ENCODE peak calls at places on chromosomes 11 and 22, in four cellular contexts. One of them, this sample, is unnamed.

GRCh38 chr11:64090811-64091516 is 55.2 kb downstream of the FLRT1 start:
- DNase-seq in HepG2: no peak
- DNase-seq in WTC11: peak; percentile 47
- DNase-seq in K562: peak; percentile 25
- DNase-seq in this sample: no peak

GRCh38 chr11:111422494-111423249 is 43.6 kb upstream of the POU2AF1 start:
- DNase-seq in HepG2: peak; percentile 82
- DNase-seq in WTC11: peak; percentile 87
- DNase-seq in K562: peak; percentile 59
- DNase-seq in this sample: peak; percentile 71

GRCh38 chr11:17846852-17847453 is 112.4 kb downstream of the KCNC1 start:
- DNase-seq in HepG2: no peak
- DNase-seq in WTC11: peak; percentile 14
- DNase-seq in K562: peak; percentile 35
- DNase-seq in this sample: peak; percentile 9

GRCh38 chr22:20422271-20422958 is 15.2 kb downstream of the SCARF2 start:
- DNase-seq in HepG2: no peak
- DNase-seq in WTC11: no peak
- DNase-seq in K562: no peak
- DNase-seq in this sample: no peak

GRCh38 chr11:134045799-134046635 is 22.9 kb upstream of the JAM3 start:
- DNase-seq in HepG2: no peak
- DNase-seq in WTC11: peak; percentile 59
- DNase-seq in K562: no peak
- DNase-seq in this sample: no peak

GRCh38 chr22:35399114-35399677 is 744 bp upstream of the MCM5 start:
- DNase-seq in HepG2: no peak
- DNase-seq in WTC11: no peak
- DNase-seq in K562: peak; percentile 57
- DNase-seq in this sample: peak; percentile 57

GRCh38 chr11:13955971-13956421 is 6.5 kb upstream of the SPON1 start:
- DNase-seq in HepG2: peak; percentile 58
- DNase-seq in WTC11: peak; percentile 52
- DNase-seq in K562: peak; percentile 77
- DNase-seq in this sample: peak; percentile 53

GRCh38 chr11:61298663-61299244 is 3.6 kb upstream of the VWCE start:
- DNase-seq in HepG2: peak; percentile 96
- DNase-seq in WTC11: no peak
- DNase-seq in K562: no peak
- DNase-seq in this sample: no peak

GRCh38 chr11:121661796-121662508 is 209.2 kb upstream of the SORL1-AS1 start:
- DNase-seq in HepG2: no peak
- DNase-seq in WTC11: no peak
- DNase-seq in K562: no peak
- DNase-seq in this sample: no peak

GRCh38 chr11:35313066-35313765 is 106.1 kb downstream of the SLC1A2 start:
- DNase-seq in HepG2: no peak
- DNase-seq in WTC11: no peak
- DNase-seq in K562: no peak
- DNase-seq in this sample: no peak

GRCh38 chr11:2477254-2477653 is 32.4 kb downstream of the KCNQ1 start:
- DNase-seq in HepG2: no peak
- DNase-seq in WTC11: no peak
- DNase-seq in K562: no peak
- DNase-seq in this sample: no peak

GRCh38 chr11:29009426-29009825 is 901.2 kb downstream of the METTL15 start:
- DNase-seq in HepG2: no peak
- DNase-seq in WTC11: no peak
- DNase-seq in K562: no peak
- DNase-seq in this sample: no peak

GRCh38 chr11:2510626-2511402 is 66.0 kb downstream of the KCNQ1 start:
- DNase-seq in HepG2: no peak
- DNase-seq in WTC11: peak; percentile 3
- DNase-seq in K562: no peak
- DNase-seq in this sample: no peak

GRCh38 chr11:1269957-1270356 is 39.5 kb downstream of the TOLLIP start:
- DNase-seq in HepG2: no peak
- DNase-seq in WTC11: no peak
- DNase-seq in K562: no peak
- DNase-seq in this sample: no peak

GRCh38 chr11:65637794-65638317 is at the start of gene SIPA1:
- DNase-seq in HepG2: peak; percentile 88
- DNase-seq in WTC11: peak; percentile 89
- DNase-seq in K562: peak; percentile 93
- DNase-seq in this sample: peak; percentile 94

GRCh38 chr11:95524328-95525036 is 265.1 kb downstream of the FAM76B start:
- DNase-seq in HepG2: no peak
- DNase-seq in WTC11: no peak
- DNase-seq in K562: no peak
- DNase-seq in this sample: no peak

GRCh38 chr11:28690746-28691145 is 582.6 kb downstream of the METTL15 start:
- DNase-seq in HepG2: no peak
- DNase-seq in WTC11: no peak
- DNase-seq in K562: no peak
- DNase-seq in this sample: no peak

GRCh38 chr11:69044111-69045013 is 4.4 kb upstream of the TPCN2 start:
- DNase-seq in HepG2: peak; percentile 68
- DNase-seq in WTC11: peak; percentile 76
- DNase-seq in K562: peak; percentile 33
- DNase-seq in this sample: peak; percentile 31

GRCh38 chr22:49942565-49943404 is 17.8 kb upstream of the PIM3 start:
- DNase-seq in HepG2: peak; percentile 92
- DNase-seq in WTC11: no peak
- DNase-seq in K562: no peak
- DNase-seq in this sample: no peak

GRCh38 chr11:108670381-108670930 is 5.6 kb downstream of the DDX10 start:
- DNase-seq in HepG2: no peak
- DNase-seq in WTC11: no peak
- DNase-seq in K562: no peak
- DNase-seq in this sample: no peak

GRCh38 chr11:63537293-63538101 is 889 bp downstream of the PLAAT4 start:
- DNase-seq in HepG2: no peak
- DNase-seq in WTC11: no peak
- DNase-seq in K562: no peak
- DNase-seq in this sample: no peak

GRCh38 chr22:20853236-20853660 is 5.4 kb downstream of the PI4KA start:
- DNase-seq in HepG2: no peak
- DNase-seq in WTC11: no peak
- DNase-seq in K562: peak; percentile 68
- DNase-seq in this sample: no peak

GRCh38 chr11:64207247-64208085 is 945 bp downstream of the FERMT3 start:
- DNase-seq in HepG2: no peak
- DNase-seq in WTC11: no peak
- DNase-seq in K562: peak; percentile 95
- DNase-seq in this sample: no peak

DNA sequence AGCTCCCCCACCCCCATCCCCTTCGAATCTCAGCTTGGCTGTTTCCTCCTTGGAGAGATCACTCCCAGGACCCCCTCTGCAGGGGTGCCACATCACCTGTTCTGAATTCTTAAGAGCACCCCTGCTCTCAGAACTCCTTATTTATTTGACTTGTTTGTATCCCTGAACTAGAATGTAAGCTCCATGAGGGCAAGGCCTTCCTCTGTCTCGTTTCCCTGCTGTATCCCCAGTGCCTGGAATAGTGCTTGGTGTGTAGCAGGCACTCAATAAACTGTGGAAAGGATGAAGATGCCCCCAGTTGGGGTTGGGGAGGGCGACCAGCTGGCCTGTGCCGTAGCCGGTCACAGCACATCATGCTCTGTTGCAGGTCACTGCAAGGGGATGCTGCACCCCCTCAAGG is 3.6 kb upstream of the MDK start:
- DNase-seq in HepG2: no peak
- DNase-seq in WTC11: no peak
- DNase-seq in K562: no peak
- DNase-seq in this sample: no peak
- TF ChIP-seq ELF4 in HepG2: no peak
- TF ChIP-seq ELF4 in WTC11: no peak
- TF ChIP-seq ELF4 in K562: no peak
- TF ChIP-seq ELF4 in this sample: no peak

GRCh38 chr11:120651396-120651795 is 139.8 kb downstream of the GRIK4 start:
- DNase-seq in HepG2: no peak
- DNase-seq in WTC11: no peak
- DNase-seq in K562: no peak
- DNase-seq in this sample: no peak

GRCh38 chr11:120649316-120649715 is 137.8 kb downstream of the GRIK4 start:
- DNase-seq in HepG2: no peak
- DNase-seq in WTC11: no peak
- DNase-seq in K562: no peak
- DNase-seq in this sample: no peak

GRCh38 chr11:120655589-120655988 is 144.0 kb downstream of the GRIK4 start:
- DNase-seq in HepG2: no peak
- DNase-seq in WTC11: no peak
- DNase-seq in K562: no peak
- DNase-seq in this sample: no peak

GRCh38 chr11:120651836-120652235 is 140.3 kb downstream of the GRIK4 start:
- DNase-seq in HepG2: no peak
- DNase-seq in WTC11: no peak
- DNase-seq in K562: no peak
- DNase-seq in this sample: no peak

DNA sequence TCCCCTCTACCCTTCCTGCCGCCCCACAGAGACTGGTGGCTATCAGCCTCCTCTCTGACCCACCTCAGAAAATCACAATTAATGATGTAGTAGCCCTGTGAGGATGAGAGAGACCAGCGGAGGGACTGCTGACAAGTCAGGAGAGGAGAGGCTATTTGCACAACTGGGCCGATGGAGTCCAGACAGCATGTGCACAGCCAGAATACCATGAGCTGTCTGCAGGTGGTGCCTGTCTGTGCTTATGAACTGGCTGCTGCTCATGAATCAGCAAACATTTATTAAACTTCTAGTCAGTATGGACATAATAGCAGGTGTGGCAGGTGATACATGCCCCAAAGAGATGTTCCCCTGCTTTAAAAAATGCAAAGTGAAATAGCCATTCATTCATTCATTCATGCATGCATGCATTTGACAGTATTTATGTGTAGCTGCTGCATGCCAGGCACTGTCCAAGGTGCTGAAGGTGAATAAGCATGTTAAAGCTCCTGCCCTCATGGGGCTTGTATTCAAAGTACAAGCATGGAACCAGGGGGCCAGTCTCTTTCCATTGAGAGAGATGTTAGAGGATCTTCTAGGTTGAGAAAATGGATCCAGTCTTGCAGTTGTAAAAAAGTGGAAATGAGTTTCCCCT is 141.3 kb downstream of the GRIK4 start:
- DNase-seq in HepG2: no peak
- DNase-seq in WTC11: no peak
- DNase-seq in K562: peak; percentile 13
- DNase-seq in this sample: no peak
- TF ChIP-seq ELF4 in HepG2: no peak
- TF ChIP-seq ELF4 in WTC11: no peak
- TF ChIP-seq ELF4 in K562: no peak
- TF ChIP-seq ELF4 in this sample: no peak

GRCh38 chr11:77137421-77137820 is 9.4 kb downstream of the MYO7A start:
- DNase-seq in HepG2: no peak
- DNase-seq in WTC11: no peak
- DNase-seq in K562: no peak
- DNase-seq in this sample: no peak

GRCh38 chr11:77136784-77137420 is 8.9 kb downstream of the MYO7A start:
- DNase-seq in HepG2: no peak
- DNase-seq in WTC11: no peak
- DNase-seq in K562: no peak
- DNase-seq in this sample: no peak

GRCh38 chr11:77138106-77138649 is 10.1 kb downstream of the MYO7A start:
- DNase-seq in HepG2: no peak
- DNase-seq in WTC11: no peak
- DNase-seq in K562: no peak
- DNase-seq in this sample: no peak

GRCh38 chr11:77135069-77135468 is 7.0 kb downstream of the MYO7A start:
- DNase-seq in HepG2: no peak
- DNase-seq in WTC11: no peak
- DNase-seq in K562: no peak
- DNase-seq in this sample: no peak

GRCh38 chr11:77136074-77136473 is 8.0 kb downstream of the MYO7A start:
- DNase-seq in HepG2: no peak
- DNase-seq in WTC11: no peak
- DNase-seq in K562: no peak
- DNase-seq in this sample: no peak
- TF ChIP-seq ELF4 in HepG2: no peak
- TF ChIP-seq ELF4 in WTC11: no peak
- TF ChIP-seq ELF4 in K562: no peak
- TF ChIP-seq ELF4 in this sample: no peak

GRCh38 chr11:70282012-70282411 is 11.5 kb downstream of the PPFIA1 start:
- DNase-seq in HepG2: no peak
- DNase-seq in WTC11: no peak
- DNase-seq in K562: no peak
- DNase-seq in this sample: no peak

GRCh38 chr11:70278994-70279393 is 8.5 kb downstream of the PPFIA1 start:
- DNase-seq in HepG2: no peak
- DNase-seq in WTC11: no peak
- DNase-seq in K562: no peak
- DNase-seq in this sample: no peak

GRCh38 chr11:70281114-70281729 is 10.7 kb downstream of the PPFIA1 start:
- DNase-seq in HepG2: no peak
- DNase-seq in WTC11: no peak
- DNase-seq in K562: no peak
- DNase-seq in this sample: no peak
- TF ChIP-seq ELF4 in HepG2: no peak
- TF ChIP-seq ELF4 in WTC11: no peak
- TF ChIP-seq ELF4 in K562: no peak
- TF ChIP-seq ELF4 in this sample: no peak

DNA sequence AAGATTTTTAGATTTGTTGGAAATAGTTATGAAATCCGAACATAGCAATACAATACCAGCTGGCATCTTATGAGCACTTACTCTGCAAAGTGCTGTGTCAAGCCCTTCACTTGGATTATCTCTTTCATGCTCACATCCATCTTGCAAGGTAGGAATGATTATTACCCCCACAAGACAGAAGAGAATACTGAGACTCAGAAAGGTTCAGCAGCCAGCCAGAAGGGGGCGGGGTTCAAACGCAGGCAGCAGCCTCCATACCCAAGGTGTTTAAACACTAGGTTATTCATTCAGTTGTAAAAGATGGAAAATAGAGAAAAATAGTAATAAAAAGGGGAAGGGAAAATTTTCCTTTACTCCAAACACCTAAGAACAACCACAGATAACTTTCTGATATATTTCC is 158.5 kb downstream of the CCDC34 start:
- DNase-seq in HepG2: peak; percentile 27
- DNase-seq in WTC11: no peak
- DNase-seq in K562: peak; percentile 61
- DNase-seq in this sample: no peak
- TF ChIP-seq ELF4 in HepG2: no peak
- TF ChIP-seq ELF4 in WTC11: no peak
- TF ChIP-seq ELF4 in K562: no peak
- TF ChIP-seq ELF4 in this sample: no peak

DNA sequence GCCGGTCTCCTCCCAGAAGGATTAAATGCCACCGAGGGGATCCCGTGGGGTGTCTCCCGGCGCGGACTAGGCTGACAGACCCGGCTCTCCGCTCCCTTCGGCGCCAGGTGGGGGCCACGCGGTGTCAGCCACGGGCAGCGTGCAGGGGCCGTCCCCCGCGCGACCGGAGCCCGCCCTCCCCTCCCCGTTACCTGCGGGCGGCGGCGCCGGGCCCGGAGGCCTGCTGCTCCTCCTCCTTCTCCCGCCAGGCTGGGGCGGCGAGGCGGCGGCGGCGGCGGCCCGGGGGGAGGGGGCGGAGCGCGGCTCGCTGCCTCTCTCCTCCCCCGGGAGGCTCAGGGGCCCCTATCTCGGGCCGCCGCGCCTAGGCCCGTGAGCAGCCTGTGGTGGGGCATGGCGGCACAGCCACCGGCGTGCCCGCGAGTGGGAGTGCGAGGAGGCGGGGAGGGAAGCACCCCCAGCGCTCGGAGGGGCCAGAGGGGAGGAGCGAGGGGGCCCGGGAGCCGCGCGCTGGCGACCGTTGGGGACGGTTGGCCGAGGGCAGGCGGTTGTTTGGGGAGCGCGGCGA is 451 bp downstream of the ZBTB44 start:
- DNase-seq in HepG2: peak; percentile 20
- DNase-seq in WTC11: peak; percentile 57
- DNase-seq in K562: peak; percentile 79
- DNase-seq in this sample: peak; percentile 66
- TF ChIP-seq ELF4 in HepG2: no peak
- TF ChIP-seq ELF4 in WTC11: no peak
- TF ChIP-seq ELF4 in K562: no peak
- TF ChIP-seq ELF4 in this sample: no peak